ENCODE peak calls at places on chromosomes 3 and 15, in nine cellular contexts. G is gastrocnemius medialis; Z is CD8-positive, alpha-beta T cell; H is ovary; V is SK-N-SH; Y is thoracic aorta; C is heart left ventricle; E is upper lobe of right lung; W is suprapubic skin. K is an unnamed sample. For H3K4me1, the result is how much of the 10 kb centered on the place peaks cover.

GRCh38 chr15:47820780-47821319 is 103.5 kb downstream of the SEMA6D start:
- DNase-seq in E (no peak), Y (no peak), W (no peak), Z (no peak), G (no peak), C (peak), V (no peak), H (no peak), K (no peak)

GRCh38 chr15:84649706-84650105 is 4.4 kb downstream of the WDR73 start:
- DNase-seq in H (no peak), C (no peak), Z (no peak), W (no peak), Y (no peak), G (no peak), E (no peak), V (no peak), K (no peak)

GRCh38 chr3:172065967-172066762 is 26.8 kb downstream of the FNDC3B start:
- DNase-seq in Y (no peak), C (no peak), Z (no peak), H (no peak), W (no peak), E (no peak), G (no peak), V (no peak), K (no peak)

GRCh38 chr3:141530133-141530768 is 43.4 kb downstream of the RASA2 start:
- DNase-seq in E (no peak), V (no peak), W (no peak), Z (no peak), G (no peak), C (no peak), H (no peak), Y (no peak), K (no peak)

GRCh38 chr3:20652249-20652648 is 466.2 kb upstream of the SGO1 start:
- DNase-seq in W (no peak), Z (no peak), E (no peak), Y (no peak), G (no peak), V (peak), C (no peak), H (no peak), K (no peak)

GRCh38 chr3:40267940-40268707 is 41.4 kb upstream of the EIF1B start:
- DNase-seq in W (no peak), Z (no peak), E (no peak), H (no peak), C (no peak), Y (no peak), V (peak), G (no peak), K (no peak)

GRCh38 chr3:28743843-28744242 is 395.2 kb upstream of the AZI2 start:
- DNase-seq in E (no peak), G (peak), H (no peak), Y (no peak), V (no peak), C (no peak), Z (no peak), W (no peak), K (no peak)

GRCh38 chr15:28948036-28948435 is 62.3 kb downstream of the APBA2 start:
- DNase-seq in V (no peak), C (no peak), G (no peak), Z (no peak), E (no peak), W (peak), Y (no peak), H (no peak), K (no peak)

GRCh38 chr3:40262331-40262730 is 47.2 kb upstream of the EIF1B start:
- DNase-seq in G (no peak), E (no peak), H (no peak), V (no peak), Z (no peak), W (no peak), C (no peak), Y (no peak), K (no peak)

GRCh38 chr3:189909573-189909972 is 211.1 kb downstream of the P3H2 start:
- DNase-seq in Z (no peak), C (no peak), Y (no peak), W (no peak), E (no peak), H (no peak), V (no peak), G (no peak), K (no peak)

GRCh38 chr3:156812521-156813335 is 13.4 kb upstream of the LEKR1 start:
- DNase-seq in W (no peak), Z (no peak), Y (no peak), V (no peak), C (no peak), H (no peak), G (peak), E (no peak), K (no peak)

GRCh38 chr3:194315088-194315964 is 35.8 kb downstream of the CPN2 start:
- DNase-seq in G (peak), C (peak), Z (peak), V (peak), Y (no peak), E (peak), W (peak), H (peak), K (peak)

GRCh38 chr3:194314669-194315068 is 36.5 kb downstream of the CPN2 start:
- DNase-seq in G (no peak), V (no peak), C (no peak), H (no peak), Y (no peak), E (no peak), W (no peak), Z (no peak), K (no peak)

GRCh38 chr3:194312186-194312742 is 38.9 kb downstream of the CPN2 start:
- DNase-seq in C (no peak), E (peak), Z (no peak), Y (no peak), G (no peak), W (no peak), V (no peak), H (peak), K (no peak)

GRCh38 chr3:194312743-194313281 is 38.3 kb downstream of the CPN2 start:
- DNase-seq in H (peak), W (no peak), E (peak), Y (no peak), G (peak), V (no peak), C (no peak), Z (no peak), K (peak)

GRCh38 chr3:194313642-194314430 is 37.3 kb downstream of the CPN2 start:
- DNase-seq in E (peak), Y (no peak), G (peak), V (peak), Z (no peak), H (peak), C (peak), W (peak), K (peak)
- TF ChIP-seq CTCF in E (no peak), Y (no peak), G (no peak), V (peak), Z (no peak), H (no peak), C (no peak), W (no peak), K (no peak)

DNA sequence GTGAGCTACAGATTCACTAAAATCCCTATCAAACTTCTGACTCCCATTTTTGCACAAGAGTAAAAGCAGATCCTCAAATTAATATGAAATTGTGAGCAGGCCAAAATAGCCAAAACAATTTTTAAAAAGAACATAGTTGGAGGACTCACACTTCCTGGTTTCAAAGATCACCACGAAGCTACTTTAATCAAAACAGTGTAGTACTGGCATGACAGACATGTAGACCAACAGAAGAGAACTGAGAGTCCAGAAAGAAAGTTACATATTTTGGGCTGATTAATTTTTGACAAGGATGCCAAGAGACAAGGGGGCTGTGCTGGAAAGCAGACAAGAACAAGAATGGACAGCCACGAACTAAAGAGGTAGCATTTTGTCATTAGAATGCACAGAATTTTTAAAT is 14.2 kb downstream of the RYK start:
- DNase-seq in E (no peak), C (no peak), Z (no peak), Y (no peak), W (no peak), H (no peak), G (no peak), V (no peak), K (no peak)
- H3K27ac ChIP-seq in E (peak), C (no peak), Z (no peak), Y (peak), W (peak), H (no peak), G (no peak), V (peak), K (no peak)

GRCh38 chr3:185929192-185930151 is 8.3 kb downstream of the TRA2B start:
- DNase-seq in V (no peak), Y (no peak), G (no peak), W (no peak), H (no peak), Z (no peak), C (no peak), E (no peak), K (no peak)

GRCh38 chr3:185926445-185926844 is 11.4 kb downstream of the TRA2B start:
- DNase-seq in C (no peak), W (no peak), H (no peak), Y (no peak), E (no peak), G (no peak), Z (no peak), V (no peak), K (no peak)

GRCh38 chr3:185925353-185925752 is 12.5 kb downstream of the TRA2B start:
- DNase-seq in E (no peak), W (no peak), H (no peak), Z (no peak), Y (no peak), V (no peak), G (no peak), C (no peak), K (no peak)

GRCh38 chr3:185928532-185928931 is 9.3 kb downstream of the TRA2B start:
- DNase-seq in C (no peak), G (no peak), V (no peak), E (no peak), Z (no peak), W (no peak), Y (no peak), H (no peak), K (no peak)

DNA sequence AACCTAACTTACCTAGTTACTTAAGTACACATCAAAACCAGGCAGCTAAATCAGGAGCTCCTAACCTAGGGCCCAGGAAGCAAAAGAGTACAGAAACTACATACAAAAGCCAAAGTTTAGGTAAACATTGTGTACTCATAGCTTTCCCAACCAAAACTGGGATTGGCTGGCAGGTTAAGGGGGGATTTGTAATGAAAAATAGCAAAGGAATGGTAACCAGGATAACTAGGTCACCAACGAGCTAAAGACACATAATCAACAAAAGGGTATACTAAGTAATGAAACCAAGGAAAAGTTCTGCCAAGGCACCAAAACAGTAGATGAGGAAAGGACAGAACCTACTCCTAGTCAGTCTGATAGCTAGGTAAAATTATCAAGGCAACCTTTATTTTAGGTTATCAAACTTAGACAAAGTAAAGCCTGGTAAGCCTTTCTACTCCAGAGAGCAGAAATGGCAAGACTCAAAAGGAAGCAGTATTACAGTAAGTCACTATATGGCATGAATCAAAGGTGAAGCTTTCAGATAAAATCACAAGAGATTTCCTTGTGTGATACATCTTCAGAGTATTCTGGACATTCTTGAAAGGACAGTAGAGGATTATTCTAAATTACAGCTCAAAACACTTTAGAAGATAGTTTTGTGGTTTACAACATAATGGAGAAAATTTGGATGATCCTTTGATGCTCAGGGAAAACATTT is 10.2 kb downstream of the TRA2B start:
- DNase-seq in W (no peak), G (no peak), Z (no peak), H (no peak), C (no peak), Y (no peak), V (no peak), E (no peak), K (no peak)
- H3K4me1 ChIP-seq in W (half or more), G (half or more), Z (half or more), H (under half), C (half or more), Y (half or more), V (half or more), E (half or more), K (half or more)

GRCh38 chr3:11238880-11239279 is 33.3 kb upstream of the ATG7 start:
- DNase-seq in Y (no peak), H (no peak), V (no peak), C (no peak), G (no peak), Z (no peak), W (no peak), E (no peak), K (no peak)

GRCh38 chr3:11239796-11240195 is 32.4 kb upstream of the ATG7 start:
- DNase-seq in V (no peak), Y (no peak), Z (no peak), W (no peak), E (no peak), G (no peak), H (no peak), C (no peak), K (no peak)

GRCh38 chr3:11238057-11238456 is 34.1 kb upstream of the ATG7 start:
- DNase-seq in H (no peak), V (no peak), C (no peak), G (no peak), E (no peak), Y (no peak), Z (no peak), W (no peak), K (no peak)

GRCh38 chr3:11235385-11235784 is 36.8 kb upstream of the ATG7 start:
- DNase-seq in W (no peak), H (no peak), Z (no peak), C (no peak), Y (no peak), G (no peak), E (no peak), V (no peak), K (no peak)

GRCh38 chr3:11236588-11237461 is 35.4 kb upstream of the ATG7 start:
- DNase-seq in G (peak), E (peak), C (peak), H (peak), V (peak), Y (no peak), W (no peak), Z (peak), K (peak)
- TF ChIP-seq CTCF in G (peak), E (peak), C (peak), H (no peak), V (peak), Y (peak), W (peak), Z (peak), K (peak)

GRCh38 chr15:39466428-39466827 is 114.5 kb upstream of the THBS1 start:
- DNase-seq in W (peak), H (peak), Y (no peak), G (peak), E (peak), C (peak), Z (no peak), V (no peak), K (peak)
- H3K27ac ChIP-seq in W (peak), H (no peak), Y (no peak), G (peak), E (peak), C (peak), Z (no peak), V (no peak), K (no peak)

GRCh38 chr15:22258402-22259150 is 178.2 kb downstream of the OR4M2 start:
- DNase-seq in G (no peak), Z (no peak), V (peak), C (no peak), E (no peak), H (peak), W (no peak), Y (no peak), K (no peak)

GRCh38 chr15:22259881-22260421 is 179.6 kb downstream of the OR4M2 start:
- DNase-seq in E (no peak), G (no peak), Y (no peak), V (no peak), C (no peak), W (no peak), H (no peak), Z (no peak), K (no peak)

GRCh38 chr15:22253676-22254408 is 173.5 kb downstream of the OR4M2 start:
- DNase-seq in C (no peak), G (no peak), H (no peak), Z (peak), Y (no peak), W (no peak), V (no peak), E (no peak), K (no peak)

GRCh38 chr15:22257668-22258401 is 177.5 kb downstream of the OR4M2 start:
- DNase-seq in V (no peak), E (no peak), H (no peak), Y (no peak), G (no peak), Z (no peak), W (no peak), C (no peak), K (no peak)

DNA sequence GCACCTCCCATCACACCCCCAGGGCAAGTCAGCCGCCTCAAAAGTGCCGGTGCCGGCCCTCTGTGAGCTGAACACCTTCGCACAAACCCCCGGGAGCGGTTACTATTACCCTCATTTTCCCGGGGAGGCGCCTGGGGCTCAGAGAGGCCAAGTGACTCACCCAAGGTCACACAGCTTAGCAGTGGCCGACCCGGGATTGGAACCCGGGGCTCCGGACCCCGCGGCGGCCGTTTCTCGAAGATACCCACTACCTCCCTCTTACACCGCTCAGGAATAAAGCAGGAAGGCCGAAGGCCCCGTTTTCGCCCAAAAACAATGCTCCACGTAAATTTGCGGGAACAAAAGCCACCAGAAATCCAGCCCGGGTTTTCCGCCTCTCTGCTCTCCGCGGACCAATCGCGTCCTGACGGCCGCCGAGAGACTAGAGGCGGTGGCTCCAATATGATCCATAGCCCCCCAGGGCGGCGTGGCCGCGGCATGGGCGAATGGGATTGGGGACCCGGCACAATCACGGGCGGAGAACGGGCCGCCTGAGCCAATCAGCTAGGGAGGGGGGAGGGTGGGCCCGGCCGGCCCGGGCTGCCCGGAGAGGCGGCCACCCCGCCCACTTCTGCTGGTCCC is 176.8 kb downstream of the OR4M2 start:
- DNase-seq in H (peak), G (no peak), C (no peak), W (no peak), V (peak), E (no peak), Z (no peak), Y (no peak), K (no peak)
- H3K4me1 ChIP-seq in H (under half), G (under half), C (under half), W (under half), V (under half), E (under half), Z (under half), Y (under half), K (under half)

GRCh38 chr15:77696006-77696631 is 63.4 kb upstream of the LINGO1 start:
- DNase-seq in C (no peak), H (peak), Y (no peak), Z (no peak), W (no peak), V (peak), E (no peak), G (no peak), K (no peak)
- TF ChIP-seq CTCF in C (no peak), H (no peak), Y (no peak), Z (no peak), W (no peak), V (no peak), E (no peak), G (no peak), K (no peak)

DNA sequence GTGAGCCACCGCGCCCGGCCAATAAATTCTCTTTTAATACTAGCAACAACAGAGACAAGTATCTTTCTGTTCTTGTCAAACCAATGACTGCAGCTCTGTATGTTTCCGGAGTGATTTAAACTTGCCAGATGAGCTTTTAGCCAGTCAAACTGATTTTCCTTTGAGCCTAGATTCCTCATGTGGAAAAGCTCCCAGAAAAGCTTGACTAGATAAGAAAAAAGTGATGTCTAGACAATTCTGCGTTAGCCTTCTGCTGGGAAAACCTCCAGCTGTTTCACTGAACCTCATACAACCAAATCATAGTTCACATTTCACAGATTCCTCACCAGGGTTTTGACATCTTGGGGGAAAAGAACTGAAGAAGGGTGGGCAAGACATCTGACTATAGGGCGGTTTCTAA is 78.6 kb downstream of the MAGI1 start:
- DNase-seq in W (no peak), H (no peak), G (no peak), Y (no peak), V (no peak), Z (no peak), E (no peak), C (no peak), K (no peak)
- H3K27ac ChIP-seq in W (no peak), H (no peak), G (no peak), Y (no peak), V (no peak), Z (no peak), E (no peak), C (no peak), K (no peak)